ENCODE peak calls at places on chromosomes 7 and 10, in four cellular contexts. A, Z, F and G are unnamed samples.

GRCh38 chr7:91922857-91923256 is 17.8 kb upstream of the AKAP9 start:
- DNase-seq in F (no peak), A (no peak), Z (no peak), G (no peak)

GRCh38 chr10:49518982-49519578 is 19.8 kb downstream of the ERCC6 start:
- DNase-seq in Z (peak; percentile 36), A (no peak), F (no peak), G (no peak)

GRCh38 chr7:80634505-80634904 is 3.9 kb upstream of the CD36 start:
- DNase-seq in A (no peak), F (no peak), Z (peak; percentile 74), G (no peak)

GRCh38 chr10:6236349-6237188 is 33.8 kb downstream of the PFKFB3 start:
- DNase-seq in A (no peak), F (no peak), Z (no peak), G (no peak)

GRCh38 chr7:42736931-42737330 is 174.9 kb downstream of the C7orf25 start:
- DNase-seq in A (no peak), Z (no peak), F (no peak), G (no peak)

GRCh38 chr10:118658762-118659161 is 63.3 kb upstream of the PRLHR start:
- DNase-seq in F (no peak), Z (no peak), A (no peak), G (no peak)

GRCh38 chr10:76160758-76161555 is 729.5 kb downstream of the LRMDA start:
- DNase-seq in Z (no peak), F (no peak), A (no peak), G (no peak)

GRCh38 chr7:158125721-158126120 is 461.9 kb downstream of the PTPRN2 start:
- DNase-seq in F (no peak), A (no peak), Z (no peak), G (no peak)

GRCh38 chr7:138167222-138167621 is 91.0 kb downstream of the AKR1D1 start:
- DNase-seq in Z (no peak), A (no peak), F (no peak), G (no peak)
- TF ChIP-seq POLR2A in Z (no peak), A (no peak), F (no peak), G (no peak)

DNA sequence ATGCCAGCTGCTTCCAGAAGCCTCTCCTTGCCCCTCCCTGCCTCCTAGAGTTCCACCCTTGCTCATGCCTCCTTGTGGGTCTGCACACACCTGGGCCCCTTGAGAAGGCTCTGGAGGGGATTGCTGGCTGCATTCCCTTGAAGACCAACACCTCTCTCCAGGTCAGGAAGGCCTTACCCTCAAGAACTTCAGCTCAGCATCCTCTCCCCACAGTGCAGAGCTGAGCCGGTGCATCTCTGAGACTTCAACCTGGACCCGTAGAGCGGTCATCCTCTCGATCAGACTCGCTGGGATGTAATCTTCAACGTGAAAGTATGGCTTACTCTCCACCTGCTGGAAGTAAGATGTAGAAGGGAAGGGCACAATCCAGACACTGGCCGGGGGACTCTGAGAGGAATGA is 62.7 kb downstream of the FRMPD2 start:
- DNase-seq in F (no peak), Z (no peak), A (no peak), G (no peak)
- TF ChIP-seq POLR2AphosphoS5 in F (no peak), Z (no peak), A (no peak), G (no peak)

GRCh38 chr10:78579995-78580394 is 488.8 kb upstream of the ZMIZ1 start:
- DNase-seq in A (no peak), Z (peak; percentile 30), F (no peak), G (no peak)
- TF ChIP-seq TAF1 in A (no peak), Z (no peak), F (no peak), G (no peak)

GRCh38 chr7:24820730-24821044 is 63.4 kb upstream of the GSDME start:
- DNase-seq in A (no peak), Z (peak; percentile 61), F (no peak), G (no peak)

GRCh38 chr7:24821045-24821853 is 64.0 kb upstream of the GSDME start:
- DNase-seq in Z (peak; percentile 35), A (no peak), F (peak; percentile 88), G (peak; percentile 35)

GRCh38 chr7:24819916-24820689 is 62.8 kb upstream of the GSDME start:
- DNase-seq in A (peak; percentile 50), F (no peak), Z (peak; percentile 74), G (peak; percentile 46)

GRCh38 chr7:24816868-24817267 is 59.6 kb upstream of the GSDME start:
- DNase-seq in Z (no peak), F (no peak), A (no peak), G (no peak)

DNA sequence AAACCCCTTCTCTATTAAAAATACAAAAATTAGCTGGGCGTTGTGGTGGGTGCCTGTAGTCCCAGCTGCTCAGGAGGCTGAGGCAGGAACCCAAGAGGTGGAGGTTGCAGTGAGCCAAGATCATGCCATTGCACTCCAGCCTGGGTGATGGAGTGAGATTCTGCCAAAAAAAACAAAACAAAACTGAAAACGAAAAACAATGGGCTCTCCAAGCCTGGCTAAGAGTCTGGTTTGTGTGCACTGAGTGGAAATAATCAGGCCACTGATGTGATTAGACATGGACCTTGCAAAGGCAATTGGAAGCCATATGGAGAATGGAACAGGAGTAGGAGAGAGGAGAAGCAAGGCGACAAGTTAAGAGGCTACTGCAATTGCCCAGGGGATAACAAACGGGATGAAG is 60.1 kb upstream of the GSDME start:
- DNase-seq in Z (no peak), A (no peak), F (no peak), G (no peak)
- TF ChIP-seq POLR2A in Z (no peak), A (no peak), F (no peak), G (no peak)

DNA sequence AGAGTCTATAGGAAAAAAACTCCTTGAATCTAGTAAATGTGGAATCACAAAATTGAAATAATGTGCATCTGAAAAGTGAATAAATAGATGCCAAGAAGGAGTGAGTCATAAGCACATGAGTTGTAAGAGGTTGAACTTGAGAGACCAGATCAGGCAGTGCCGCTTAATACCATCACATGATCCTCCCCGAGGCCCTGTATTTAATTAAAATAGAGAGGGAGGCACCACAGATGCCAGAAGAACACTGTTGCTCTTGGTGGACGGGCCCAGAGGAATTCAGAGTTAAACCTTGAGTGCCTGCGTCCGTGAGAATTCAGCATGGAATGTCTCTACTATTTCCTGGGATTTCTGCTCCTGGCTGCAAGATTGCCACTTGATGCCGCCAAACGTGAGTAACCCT is at the start of gene GPNMB:
- DNase-seq in F (no peak), A (no peak), Z (no peak), G (no peak)
- TF ChIP-seq POLR2AphosphoS5 in F (no peak), A (no peak), Z (no peak), G (no peak)

GRCh38 chr10:68446179-68446578 is 25.6 kb downstream of the DNA2 start:
- DNase-seq in A (no peak), F (no peak), Z (no peak), G (no peak)

GRCh38 chr10:68435803-68436202 is 28.7 kb upstream of the RUFY2 start:
- DNase-seq in F (no peak), A (no peak), Z (no peak), G (no peak)

GRCh38 chr10:68440898-68441297 is 30.9 kb downstream of the DNA2 start:
- DNase-seq in F (no peak), Z (no peak), A (no peak), G (no peak)
- TF ChIP-seq TAF1 in F (no peak), Z (no peak), A (no peak), G (no peak)